ENCODE peak calls at places on chromosomes 7 and 10, in five cellular contexts. V is GM12878, U is IMR-90, I is K562, T is HepG2. Z is an unnamed sample.

GRCh38 chr10:133199488-133199885 is 30.5 kb upstream of the UTF1 start:
- DNase-seq in I (no peak), T (no peak), U (no peak), V (no peak), Z (no peak)

GRCh38 chr10:47190301-47190700 is 109.7 kb upstream of the GDF10 start:
- DNase-seq in U (no peak), T (no peak), V (no peak), I (no peak), Z (no peak)

GRCh38 chr7:69982197-69982596 is 383.9 kb downstream of the AUTS2 start:
- DNase-seq in I (no peak), U (no peak), T (no peak), V (no peak), Z (no peak)

GRCh38 chr7:102313997-102314780 is 27.5 kb downstream of the SH2B2 start:
- DNase-seq in I (no peak), V (no peak), U (no peak), T (no peak), Z (peak)

GRCh38 chr7:154842608-154843007 is 160.3 kb downstream of the PAXIP1 start:
- DNase-seq in V (no peak), T (no peak), U (no peak), I (no peak), Z (peak)

GRCh38 chr7:127979728-127980126 is 51.5 kb downstream of the LRRC4 start:
- DNase-seq in I (no peak), U (peak), V (no peak), T (no peak), Z (no peak)

GRCh38 chr10:49139000-49139865 is 5.4 kb upstream of the FAM170B start:
- DNase-seq in I (no peak), U (peak), T (no peak), V (no peak), Z (no peak)

GRCh38 chr7:66379761-66380160 is 174.6 kb downstream of the TPST1 start:
- DNase-seq in V (no peak), T (no peak), I (no peak), U (peak), Z (no peak)

GRCh38 chr10:78903351-78903940 is 165.3 kb upstream of the ZMIZ1 start:
- DNase-seq in U (no peak), I (no peak), T (no peak), V (no peak), Z (no peak)

GRCh38 chr10:129388435-129388834 is 78.6 kb upstream of the MGMT start:
- DNase-seq in V (no peak), U (no peak), T (no peak), I (no peak), Z (no peak)

GRCh38 chr7:105990141-105990540 is 27.1 kb downstream of the CDHR3 start:
- DNase-seq in T (no peak), I (no peak), U (no peak), V (no peak), Z (no peak)

GRCh38 chr7:110595694-110596093 is 495.2 kb upstream of the LRRN3 start:
- DNase-seq in U (no peak), I (no peak), T (no peak), V (no peak), Z (no peak)

GRCh38 chr7:87003872-87004798 is 55.3 kb downstream of the ELAPOR2 start:
- DNase-seq in T (no peak), I (peak), V (no peak), U (no peak), Z (peak)

GRCh38 chr7:16891338-16891737 is 9.6 kb upstream of the AGR3 start:
- DNase-seq in V (peak), U (peak), T (peak), I (no peak), Z (no peak)

GRCh38 chr7:550881-551614 is 31.4 kb upstream of the PDGFA start:
- DNase-seq in V (no peak), U (no peak), I (no peak), T (no peak), Z (no peak)

GRCh38 chr7:1558181-1558811 is 2.3 kb upstream of the TMEM184A start:
- DNase-seq in T (peak), V (no peak), I (peak), U (no peak), Z (peak)

GRCh38 chr10:10687751-10688150 is 329.9 kb upstream of the CELF2 start:
- DNase-seq in I (no peak), V (no peak), T (no peak), U (no peak), Z (no peak)

GRCh38 chr10:14698487-14699170 is 76.1 kb downstream of the FAM107B start:
- DNase-seq in T (no peak), V (no peak), U (peak), I (no peak), Z (no peak)

GRCh38 chr7:79199961-79200360 is 253.5 kb downstream of the MAGI2 start:
- DNase-seq in V (no peak), T (no peak), I (no peak), U (peak), Z (no peak)

GRCh38 chr7:105849122-105849855 is 27.1 kb downstream of the ATXN7L1 start:
- DNase-seq in U (no peak), T (peak), V (peak), I (no peak), Z (no peak)

GRCh38 chr10:132899751-132900065 is 42.7 kb downstream of the CFAP46 start:
- DNase-seq in I (no peak), V (no peak), U (no peak), T (no peak), Z (no peak)

GRCh38 chr7:41038211-41038610 is 664.7 kb downstream of the INHBA start:
- DNase-seq in U (no peak), V (no peak), I (no peak), T (no peak), Z (no peak)

GRCh38 chr7:94057955-94058354 is 53.8 kb upstream of the BET1 start:
- DNase-seq in I (no peak), V (no peak), T (no peak), U (no peak), Z (no peak)

GRCh38 chr7:140672382-140673062 is at the start of gene ADCK2:
- DNase-seq in T (no peak), I (peak), V (no peak), U (no peak), Z (peak)

GRCh38 chr10:5594271-5595036 is 69.7 kb downstream of the CALML3 start:
- DNase-seq in V (no peak), U (peak), T (no peak), I (no peak), Z (peak)

GRCh38 chr10:5595591-5596590 is 70.5 kb downstream of the ASB13 start:
- DNase-seq in U (peak), I (no peak), T (no peak), V (no peak), Z (no peak)

GRCh38 chr10:5596611-5597341 is 69.6 kb downstream of the ASB13 start:
- DNase-seq in V (no peak), U (no peak), T (no peak), I (no peak), Z (no peak)

GRCh38 chr10:5592070-5592469 is 67.3 kb downstream of the CALML3 start:
- DNase-seq in V (no peak), I (no peak), T (no peak), U (no peak), Z (no peak)

DNA sequence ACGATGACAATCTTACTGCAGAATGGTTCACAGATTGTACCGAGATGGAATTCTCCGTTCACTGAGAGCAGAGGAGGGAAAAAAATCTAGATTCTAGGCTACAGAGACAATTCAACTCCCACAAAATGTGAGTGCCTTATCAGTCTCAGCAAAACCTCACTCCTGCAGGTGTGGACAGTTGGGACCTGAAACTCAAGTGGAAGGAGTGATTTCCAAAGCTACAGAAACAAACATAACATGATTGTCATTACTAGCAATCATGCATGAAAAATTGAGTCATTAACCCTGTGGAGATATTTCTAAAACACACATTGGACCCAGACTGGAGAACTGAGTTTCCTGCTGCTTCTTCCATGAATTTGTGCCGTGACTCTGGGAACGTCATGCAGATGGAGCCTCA is 70.3 kb downstream of the CALML3 start:
- DNase-seq in U (no peak), V (no peak), T (no peak), I (no peak), Z (no peak)
- TF ChIP-seq MXI1 in U (no peak), V (no peak), T (no peak), I (no peak), Z (no peak)

DNA sequence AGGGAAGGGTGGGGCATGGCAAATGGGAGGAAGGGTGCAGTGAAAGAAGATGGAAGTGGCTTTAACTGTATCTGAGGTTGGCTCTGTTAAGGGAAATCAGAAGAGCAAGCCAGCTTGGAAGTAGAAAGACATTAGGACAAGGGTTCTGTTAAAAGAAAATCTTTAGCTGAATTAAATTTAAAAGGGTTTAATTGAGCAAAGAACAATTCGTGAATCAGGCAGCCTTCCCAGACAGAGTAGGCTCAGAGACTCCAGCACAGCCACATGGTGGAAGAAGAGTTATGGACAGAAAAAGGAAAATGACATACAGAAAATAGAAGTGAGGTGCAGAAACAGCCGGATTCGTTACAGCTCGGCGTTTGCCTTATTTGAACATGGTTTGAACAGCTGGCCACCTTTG is 42.0 kb downstream of the FAM13C start:
- DNase-seq in V (no peak), I (no peak), U (no peak), T (no peak), Z (no peak)
- TF ChIP-seq MXI1 in V (no peak), I (no peak), U (no peak), T (no peak), Z (no peak)

GRCh38 chr7:130896898-130897514 is 163.0 kb upstream of the KLF14 start:
- DNase-seq in U (peak), T (peak), V (no peak), I (peak), Z (peak)
- TF ChIP-seq MXI1 in U (peak), T (peak), V (peak), I (peak), Z (peak)

GRCh38 chr7:151186640-151187408 is at the start of gene ASB10:
- DNase-seq in T (no peak), I (no peak), U (no peak), V (no peak), Z (no peak)
- TF ChIP-seq MXI1 in T (no peak), I (no peak), U (no peak), V (no peak), Z (no peak)

GRCh38 chr7:117777335-117778150 is 95.7 kb downstream of the CTTNBP2 start:
- DNase-seq in V (no peak), T (no peak), U (no peak), I (no peak), Z (no peak)
- TF ChIP-seq MXI1 in V (no peak), T (no peak), U (no peak), I (no peak), Z (no peak)

GRCh38 chr7:2738110-2738509 is 50.1 kb downstream of the AMZ1 start:
- DNase-seq in U (no peak), T (no peak), V (no peak), I (no peak), Z (no peak)
- TF ChIP-seq MXI1 in U (no peak), T (no peak), V (no peak), I (no peak), Z (no peak)

GRCh38 chr10:125538947-125539649 is 143.9 kb downstream of the TEX36 start:
- DNase-seq in I (no peak), T (no peak), U (no peak), V (no peak), Z (peak)
- TF ChIP-seq MXI1 in I (no peak), T (no peak), U (no peak), V (no peak), Z (no peak)

GRCh38 chr7:45162311-45162845 is 4.8 kb downstream of the RAMP3 start:
- DNase-seq in I (no peak), T (no peak), U (no peak), V (no peak), Z (no peak)
- TF ChIP-seq MXI1 in I (no peak), T (no peak), U (no peak), V (no peak), Z (no peak)

GRCh38 chr7:12569673-12570072 is 847 bp upstream of the SCIN start:
- DNase-seq in V (no peak), U (no peak), I (no peak), T (no peak), Z (no peak)
- TF ChIP-seq MXI1 in V (no peak), U (no peak), I (no peak), T (no peak), Z (no peak)

Z was measured in SK-N-SH.